ENCODE peak calls at places on chromosomes 7 and 10, in seven cellular contexts. G is hypothalamus; Q is left lung; I is Calu3; R is activated CD4-positive, alpha-beta T cell treated with anti-CD3 and anti-CD28 coated beads for 36 hours; O is NCI-H460; E is SJSA1. H is an unnamed sample.
A peak's percentile ranks its signal among the peaks of the same experiment; 100 is the strongest.

GRCh38 chr7:52955522-52955921 is 79.9 kb upstream of the POM121L12 start:
- DNase-seq in O (no peak), Q (no peak), I (no peak), R (no peak), G (no peak), E (no peak), H (no peak)

GRCh38 chr10:29858352-29859267 is 200.8 kb downstream of the JCAD start:
- DNase-seq in R (peak; percentile 10), G (no peak), I (peak; percentile 81), E (peak; percentile 72), O (peak; percentile 59), Q (peak; percentile 80), H (no peak)

GRCh38 chr7:22627136-22627535 is 99.9 kb upstream of the IL6 start:
- DNase-seq in I (no peak), R (no peak), O (no peak), Q (no peak), G (no peak), E (no peak), H (no peak)

GRCh38 chr7:149692557-149692982 is 80.8 kb downstream of the ZNF467 start:
- DNase-seq in E (no peak), R (no peak), I (no peak), Q (no peak), G (no peak), O (no peak), H (no peak)

GRCh38 chr10:17607603-17608332 is 9.4 kb downstream of the HACD1 start:
- DNase-seq in O (peak; percentile 26), E (peak; percentile 46), Q (no peak), R (peak; percentile 14), I (peak; percentile 14), G (no peak), H (no peak)

GRCh38 chr10:72001026-72001380 is 36.8 kb downstream of the CHST3 start:
- DNase-seq in R (no peak), G (no peak), Q (no peak), E (no peak), O (no peak), I (no peak), H (no peak)

GRCh38 chr10:5895804-5896203 is 5.8 kb downstream of the FBH1 start:
- DNase-seq in R (no peak), G (no peak), I (no peak), O (no peak), E (no peak), Q (no peak), H (no peak)

GRCh38 chr7:22116451-22117027 is 170.8 kb upstream of the CDCA7L start:
- DNase-seq in G (no peak), I (no peak), O (no peak), Q (no peak), E (no peak), R (no peak), H (no peak)

GRCh38 chr10:13865758-13866491 is 279.2 kb downstream of the PRPF18 start:
- DNase-seq in O (no peak), E (peak; percentile 68), G (no peak), Q (no peak), I (peak; percentile 44), R (no peak), H (no peak)

GRCh38 chr7:132965951-132966350 is 115.9 kb downstream of the CHCHD3 start:
- DNase-seq in O (no peak), Q (no peak), I (no peak), R (no peak), G (no peak), E (no peak), H (no peak)

GRCh38 chr7:112874909-112875308 is 84.7 kb upstream of the TMEM168 start:
- DNase-seq in Q (no peak), G (no peak), E (no peak), R (no peak), I (no peak), O (no peak), H (no peak)

GRCh38 chr7:157273208-157274202 is 63.3 kb upstream of the DNAJB6 start:
- DNase-seq in O (peak; percentile 62), E (peak; percentile 59), G (no peak), I (peak; percentile 76), R (peak; percentile 81), Q (peak; percentile 93), H (peak; percentile 90)

GRCh38 chr7:116327751-116328150 is 117.4 kb downstream of the TES start:
- DNase-seq in O (no peak), E (peak; percentile 39), G (no peak), R (no peak), Q (no peak), I (no peak), H (no peak)

GRCh38 chr10:58399410-58399809 is 14.2 kb downstream of the TFAM start:
- DNase-seq in O (no peak), G (no peak), R (no peak), E (no peak), I (no peak), Q (no peak), H (no peak)

GRCh38 chr10:127797339-127797738 is 60.4 kb downstream of the FOXI2 start:
- DNase-seq in O (no peak), Q (no peak), I (no peak), E (no peak), R (no peak), G (no peak), H (no peak)

GRCh38 chr10:86523348-86523747 is 1.8 kb upstream of the WAPL start:
- DNase-seq in R (no peak), E (peak; percentile 14), Q (no peak), I (no peak), G (no peak), O (peak; percentile 28), H (no peak)

GRCh38 chr10:126407831-126408230 is 19.6 kb upstream of the ADAM12 start:
- DNase-seq in Q (no peak), R (no peak), E (no peak), G (no peak), I (no peak), O (no peak), H (no peak)

GRCh38 chr7:107742678-107743566 is 1.0 kb upstream of the CBLL1 start:
- DNase-seq in I (no peak), Q (peak; percentile 86), R (no peak), O (no peak), G (peak; percentile 34), E (no peak), H (no peak)

GRCh38 chr10:44619975-44620374 is 235.1 kb upstream of the CXCL12 start:
- DNase-seq in Q (no peak), R (no peak), G (no peak), I (no peak), E (no peak), O (no peak), H (no peak)

GRCh38 chr10:114684085-114684821 is 26.2 kb upstream of the ABLIM1 start:
- DNase-seq in Q (peak; percentile 78), E (peak; percentile 52), R (no peak), O (no peak), G (peak; percentile 35), I (peak; percentile 53), H (no peak)

GRCh38 chr7:2688409-2689342 is 674 bp downstream of the AMZ1 start:
- DNase-seq in E (no peak), Q (no peak), R (no peak), G (peak; percentile 25), O (no peak), I (no peak), H (no peak)

GRCh38 chr7:130641497-130641896 is 27.1 kb downstream of the COPG2 start:
- DNase-seq in Q (no peak), E (no peak), I (no peak), G (no peak), O (no peak), R (no peak), H (no peak)

GRCh38 chr7:11689096-11689495 is 142.9 kb downstream of the THSD7A start:
- DNase-seq in G (no peak), E (no peak), I (no peak), R (no peak), Q (no peak), O (no peak), H (no peak)

GRCh38 chr10:73965890-73966768 is 31.8 kb upstream of the VCL start:
- DNase-seq in O (peak; percentile 71), Q (no peak), R (no peak), I (peak; percentile 70), E (peak; percentile 97), G (no peak), H (peak; percentile 95)

H was measured in chondrocyte.